ENCODE peak calls at places on chromosomes 4 and X, in six cellular contexts. C, P, S, O, J and I are unnamed samples.

GRCh38 chr4:81058621-81059020 is 28.1 kb downstream of the BMP3 start:
- DNase-seq in C (no peak), P (no peak), S (no peak), O (no peak), J (no peak), I (no peak)

GRCh38 chrX:30530591-30530990 is 47.0 kb downstream of the TASL start:
- DNase-seq in C (no peak), P (no peak), S (no peak), O (no peak), J (no peak), I (no peak)

GRCh38 chrX:23964177-23964576 is 56.4 kb downstream of the CXorf58 start:
- DNase-seq in C (no peak), P (no peak), S (no peak), O (no peak), J (no peak), I (no peak)

GRCh38 chr4:123591875-123592274 is 195.3 kb downstream of the SPRY1 start:
- DNase-seq in C (no peak), P (no peak), S (no peak), O (no peak), J (no peak), I (no peak)

GRCh38 chr4:15428611-15429010 is 778 bp downstream of the C1QTNF7 start:
- DNase-seq in C (no peak), P (no peak), S (no peak), O (no peak), J (no peak), I (no peak)

GRCh38 chr4:129342820-129343219 is 246.9 kb downstream of the C4orf33 start:
- DNase-seq in C (no peak), P (no peak), S (no peak), O (peak), J (peak), I (no peak)

GRCh38 chr4:1604706-1605205 is 79.4 kb downstream of the FAM53A start:
- DNase-seq in C (peak), P (no peak), S (peak), O (no peak), J (no peak), I (peak)

GRCh38 chr4:185992585-185992984 is 76.4 kb upstream of the TLR3 start:
- DNase-seq in C (no peak), P (no peak), S (no peak), O (no peak), J (no peak), I (no peak)

GRCh38 chr4:77170926-77171325 is 13.9 kb downstream of the CCNG2 start:
- DNase-seq in C (no peak), P (no peak), S (no peak), O (no peak), J (no peak), I (no peak)

GRCh38 chrX:39705299-39705698 is 392.5 kb downstream of the BCOR start:
- DNase-seq in C (peak), P (no peak), S (peak), O (peak), J (peak), I (peak)

GRCh38 chr4:32226733-32227132 is 1506.6 kb downstream of the PCDH7 start:
- DNase-seq in C (no peak), P (no peak), S (no peak), O (no peak), J (no peak), I (no peak)

GRCh38 chr4:37760840-37761239 is 65.6 kb upstream of the PGM2 start:
- DNase-seq in C (no peak), P (no peak), S (no peak), O (peak), J (peak), I (no peak)

GRCh38 chrX:107654778-107655761 is 26.8 kb downstream of the PRPS1 start:
- DNase-seq in C (peak), P (peak), S (peak), O (peak), J (no peak), I (peak)
- TF ChIP-seq CTCF in C (peak), P (peak), S (peak), O (peak), J (no peak), I (peak)

GRCh38 chr4:7146059-7146763 is 46.1 kb upstream of the SORCS2 start:
- DNase-seq in C (no peak), P (no peak), S (no peak), O (no peak), J (no peak), I (no peak)
- TF ChIP-seq CTCF in C (no peak), P (no peak), S (no peak), O (no peak), J (no peak), I (no peak)

GRCh38 chrX:131405497-131405896 is 116.4 kb upstream of the IGSF1 start:
- DNase-seq in C (no peak), P (no peak), S (no peak), O (no peak), J (no peak), I (no peak)
- TF ChIP-seq CTCF in C (no peak), P (no peak), S (no peak), O (no peak), J (no peak), I (no peak)

DNA sequence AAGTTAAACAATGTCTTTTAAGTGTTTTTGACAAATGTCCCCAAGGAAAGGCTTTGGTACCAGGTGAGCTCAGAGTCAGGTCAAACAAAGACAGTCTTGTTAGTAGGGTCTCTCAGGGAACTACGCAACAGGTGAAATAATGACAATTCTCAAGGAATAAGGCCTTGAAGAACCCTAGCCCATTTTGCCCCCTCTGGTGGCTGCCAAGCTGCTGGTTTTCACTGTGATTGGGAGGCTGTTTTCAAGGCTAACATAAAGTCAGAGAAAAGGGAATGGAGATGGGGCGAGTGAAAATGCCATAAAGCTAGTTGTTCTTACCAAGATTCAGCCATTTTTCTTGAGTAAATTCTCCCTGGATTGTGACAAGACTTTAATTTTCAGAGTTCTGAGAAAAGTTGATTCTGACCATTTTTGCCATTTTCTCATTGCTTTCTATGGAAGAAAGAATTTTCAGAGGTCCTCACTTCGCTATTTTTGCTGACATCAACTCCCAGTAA is 58.7 kb downstream of the RWDD4 start:
- DNase-seq in C (no peak), P (no peak), S (no peak), O (no peak), J (no peak), I (peak)
- TF ChIP-seq CTCF in C (no peak), P (no peak), S (peak), O (peak), J (no peak), I (no peak)

DNA sequence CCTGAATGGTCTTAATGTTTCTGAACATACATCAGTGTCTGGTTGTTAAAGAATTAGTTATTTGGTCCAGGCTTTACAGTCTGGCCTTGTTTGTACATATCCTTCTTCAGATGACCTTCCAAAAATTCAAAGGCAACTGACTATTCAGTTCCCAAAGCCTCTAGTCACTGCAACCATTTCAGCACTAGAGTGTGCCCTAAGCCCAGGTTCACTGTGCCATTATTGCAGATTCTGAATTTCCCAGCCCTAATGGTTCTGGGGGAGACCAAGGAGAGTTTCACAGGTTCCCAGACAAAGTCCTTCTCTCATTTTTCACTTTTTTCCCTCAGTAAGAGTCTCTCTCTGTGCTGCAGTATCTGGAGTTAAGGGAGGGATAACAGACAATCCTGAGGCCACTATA is 235.8 kb downstream of the TRAM1L1 start:
- DNase-seq in C (no peak), P (no peak), S (no peak), O (no peak), J (no peak), I (no peak)
- TF ChIP-seq CTCF in C (peak), P (no peak), S (no peak), O (no peak), J (no peak), I (no peak)